ENCODE peak calls at places on chromosomes 3 and 15, in nine cellular contexts. P is HCT116, B is A549, N is PC-9, W is fibroblast of lung, O is AG04450, E is RWPE1, Y is psoas muscle, V is tibial artery. X is an unnamed sample.

GRCh38 chr15:27336676-27337075 is 365.7 kb downstream of the GABRG3 start:
- DNase-seq in O (no peak), B (peak), P (no peak), Y (no peak), V (no peak), W (peak), N (no peak), E (no peak), X (no peak)

GRCh38 chr3:110598847-110599490 is 472.6 kb upstream of the NECTIN3 start:
- DNase-seq in N (no peak), B (no peak), P (no peak), O (no peak), W (peak), E (no peak), Y (no peak), V (no peak), X (no peak)

GRCh38 chr3:44039006-44039405 is 202.7 kb upstream of the TOPAZ1 start:
- DNase-seq in Y (no peak), N (no peak), B (no peak), V (no peak), O (no peak), E (no peak), W (no peak), P (no peak), X (no peak)

GRCh38 chr3:78737988-78738387 is 1029.8 kb downstream of the ROBO1 start:
- DNase-seq in V (no peak), W (peak), N (no peak), B (no peak), E (no peak), Y (no peak), O (no peak), P (no peak), X (no peak)

GRCh38 chr3:117681619-117682018 is 972.0 kb downstream of the TUSC7 start:
- DNase-seq in E (peak), W (peak), Y (no peak), N (no peak), V (no peak), B (no peak), P (no peak), O (no peak), X (no peak)

GRCh38 chr3:141431411-141432378 is 55.1 kb upstream of the RASA2 start:
- DNase-seq in V (peak), W (no peak), N (no peak), B (no peak), O (no peak), E (no peak), P (no peak), Y (no peak), X (no peak)

GRCh38 chr3:142931222-142931621 is 32.3 kb downstream of the PAQR9 start:
- DNase-seq in B (peak), P (no peak), O (no peak), Y (no peak), V (no peak), W (no peak), E (no peak), N (no peak), X (no peak)

GRCh38 chr15:91572110-91572509 is 281.4 kb upstream of the SLCO3A1 start:
- DNase-seq in P (no peak), E (no peak), V (no peak), N (peak), Y (no peak), W (peak), O (no peak), B (peak), X (no peak)

GRCh38 chr3:162278834-162279233 is 782.2 kb downstream of the OTOL1 start:
- DNase-seq in O (no peak), W (no peak), E (no peak), Y (no peak), P (no peak), V (no peak), B (no peak), N (no peak), X (no peak)

GRCh38 chr3:62184559-62184958 is 188.8 kb downstream of the FEZF2 start:
- DNase-seq in N (no peak), B (no peak), Y (peak), V (no peak), E (no peak), W (no peak), O (no peak), P (no peak), X (no peak)

GRCh38 chr3:100603449-100603848 is 6.0 kb upstream of the ADGRG7 start:
- DNase-seq in N (peak), B (peak), P (peak), V (no peak), E (peak), W (peak), Y (no peak), O (no peak), X (no peak)

GRCh38 chr3:242986-243706 is 46.6 kb downstream of the CHL1 start:
- DNase-seq in B (no peak), N (no peak), O (peak), Y (no peak), W (peak), E (no peak), V (no peak), P (no peak), X (no peak)

GRCh38 chr15:83292317-83292716 is 7.9 kb upstream of the BNC1 start:
- DNase-seq in Y (no peak), P (no peak), V (no peak), B (no peak), W (peak), O (no peak), N (no peak), E (no peak), X (no peak)

GRCh38 chr3:79467721-79468120 is 300.1 kb downstream of the ROBO1 start:
- DNase-seq in P (no peak), B (no peak), V (no peak), Y (no peak), N (peak), W (peak), E (peak), O (no peak), X (no peak)

GRCh38 chr15:62846131-62846804 is 196.3 kb upstream of the TPM1 start:
- DNase-seq in Y (no peak), E (no peak), O (no peak), V (no peak), W (no peak), B (no peak), P (no peak), N (no peak), X (no peak)

GRCh38 chr3:145307272-145307671 is 853.7 kb downstream of the PLOD2 start:
- DNase-seq in N (no peak), Y (no peak), E (no peak), O (no peak), V (no peak), B (no peak), P (no peak), W (no peak), X (no peak)

GRCh38 chr3:145807990-145808389 is 353.0 kb downstream of the PLOD2 start:
- DNase-seq in Y (no peak), V (no peak), E (no peak), N (peak), P (no peak), O (no peak), W (peak), B (peak), X (no peak)

GRCh38 chr15:41494190-41494921 is 682 bp downstream of the ITPKA start:
- DNase-seq in V (no peak), N (peak), W (no peak), E (peak), Y (no peak), O (no peak), P (no peak), B (peak), X (no peak)

GRCh38 chr15:50438251-50438650 is 14.0 kb downstream of the USP8 start:
- DNase-seq in O (no peak), P (no peak), W (no peak), Y (no peak), N (no peak), V (no peak), E (no peak), B (no peak), X (no peak)

GRCh38 chr3:185423178-185423577 is 60.2 kb downstream of the MAP3K13 start:
- DNase-seq in V (no peak), B (peak), E (peak), O (no peak), P (no peak), W (peak), N (peak), Y (no peak), X (no peak)

GRCh38 chr3:150385296-150386242 is 22.5 kb upstream of the TSC22D2 start:
- DNase-seq in Y (no peak), N (no peak), O (no peak), P (no peak), E (no peak), W (no peak), B (no peak), V (no peak), X (no peak)

GRCh38 chr15:70741107-70741511 is 22.2 kb downstream of the UACA start:
- DNase-seq in B (peak), Y (peak), V (peak), O (peak), N (peak), W (peak), E (peak), P (peak), X (no peak)

GRCh38 chr3:111903067-111903511 is 44.0 kb downstream of the PHLDB2 start:
- DNase-seq in N (peak), P (peak), Y (no peak), O (peak), E (peak), W (peak), B (peak), V (no peak), X (no peak)

GRCh38 chr3:32814371-32814770 is 3.4 kb upstream of the TRIM71 start:
- DNase-seq in E (no peak), W (no peak), B (no peak), Y (no peak), V (no peak), N (no peak), O (no peak), P (no peak), X (no peak)

GRCh38 chr15:72368895-72369294 is 6.9 kb downstream of the HEXA start:
- DNase-seq in O (no peak), W (no peak), B (no peak), E (no peak), P (no peak), Y (no peak), V (peak), N (no peak), X (no peak)

GRCh38 chr3:2635511-2635910 is 474.7 kb downstream of the IL5RA start:
- DNase-seq in O (no peak), N (no peak), W (no peak), B (no peak), E (no peak), Y (no peak), V (no peak), P (no peak), X (no peak)

GRCh38 chr15:64251121-64251520 is 88.3 kb upstream of the PPIB start:
- DNase-seq in E (no peak), Y (no peak), W (peak), O (peak), N (no peak), V (no peak), B (no peak), P (no peak), X (no peak)

GRCh38 chr15:82933576-82933975 is 18.9 kb downstream of the HOMER2 start:
- DNase-seq in O (no peak), Y (no peak), N (no peak), E (no peak), B (no peak), W (peak), V (no peak), P (no peak), X (no peak)

GRCh38 chr3:133570139-133570936 is 3.1 kb upstream of the CDV3 start:
- DNase-seq in B (peak), W (peak), P (peak), O (no peak), E (peak), V (no peak), N (peak), Y (no peak), X (no peak)

GRCh38 chr3:141255864-141256263 is 24.2 kb downstream of the PXYLP1 start:
- DNase-seq in E (no peak), W (no peak), Y (no peak), V (peak), N (no peak), B (peak), O (no peak), P (no peak), X (no peak)

GRCh38 chr3:119350114-119350513 is 55.9 kb downstream of the ARHGAP31 start:
- DNase-seq in P (no peak), N (no peak), W (peak), B (no peak), O (no peak), V (no peak), Y (no peak), E (no peak), X (no peak)

GRCh38 chr3:45776611-45777010 is 19.7 kb downstream of the SLC6A20 start:
- DNase-seq in B (no peak), Y (no peak), V (no peak), P (no peak), E (no peak), O (no peak), N (no peak), W (no peak), X (no peak)

GRCh38 chr3:53829605-53830004 is 16.6 kb downstream of the CHDH start:
- DNase-seq in E (no peak), N (no peak), W (no peak), V (peak), Y (no peak), O (no peak), P (no peak), B (no peak), X (no peak)

GRCh38 chr15:65902373-65902772 is 33.1 kb downstream of the RAB11A start:
- DNase-seq in N (peak), Y (peak), W (no peak), P (peak), B (peak), E (peak), V (no peak), O (no peak), X (no peak)

DNA sequence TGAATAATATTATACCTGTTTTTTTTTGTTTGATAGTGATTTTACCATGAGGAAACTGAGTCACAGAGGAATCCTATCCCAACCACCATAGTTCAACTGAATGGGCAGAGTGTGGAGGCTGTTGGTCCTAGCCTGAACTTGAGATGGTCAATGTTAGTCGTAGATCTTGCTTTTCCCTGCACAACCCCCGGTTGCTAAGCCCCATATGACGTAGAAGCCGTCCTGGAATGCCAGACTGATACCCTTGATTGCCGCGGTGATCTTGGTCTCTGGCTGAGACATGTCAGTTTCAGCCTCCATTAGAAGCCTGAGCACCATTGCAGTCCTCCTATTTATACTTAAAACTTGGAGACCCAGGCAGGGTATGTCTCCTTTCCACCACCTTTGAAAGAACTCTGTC is 53.3 kb downstream of the RPLP1 start:
- DNase-seq in P (no peak), B (no peak), W (no peak), E (no peak), N (no peak), O (no peak), Y (no peak), V (no peak), X (no peak)
- H3K27ac ChIP-seq in P (no peak), B (no peak), W (no peak), E (no peak), N (no peak), O (no peak), Y (no peak), V (no peak), X (no peak)

DNA sequence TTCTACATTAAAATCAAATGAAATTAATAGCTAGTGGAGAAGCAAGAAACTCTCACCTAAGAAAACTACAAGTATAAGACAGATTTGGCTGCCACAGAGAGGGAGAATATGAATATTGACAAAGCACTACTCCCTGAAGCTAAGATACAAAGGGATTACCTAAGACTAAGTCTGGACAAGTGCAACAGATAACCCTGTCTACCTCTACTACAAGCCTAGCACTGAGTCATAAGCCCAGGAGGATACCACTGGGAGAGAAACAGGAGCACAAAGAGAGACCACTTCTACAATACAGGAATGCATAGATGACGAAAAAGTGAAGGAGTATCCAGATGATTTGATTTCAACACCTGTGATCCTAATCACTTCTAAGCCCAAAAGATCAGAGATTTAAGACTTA is 10.4 kb downstream of the ATP13A4 start:
- DNase-seq in Y (no peak), N (no peak), O (no peak), V (no peak), E (no peak), B (no peak), W (no peak), P (no peak), X (no peak)
- H3K27ac ChIP-seq in Y (no peak), N (no peak), O (no peak), V (no peak), E (no peak), B (no peak), W (no peak), P (no peak), X (no peak)

DNA sequence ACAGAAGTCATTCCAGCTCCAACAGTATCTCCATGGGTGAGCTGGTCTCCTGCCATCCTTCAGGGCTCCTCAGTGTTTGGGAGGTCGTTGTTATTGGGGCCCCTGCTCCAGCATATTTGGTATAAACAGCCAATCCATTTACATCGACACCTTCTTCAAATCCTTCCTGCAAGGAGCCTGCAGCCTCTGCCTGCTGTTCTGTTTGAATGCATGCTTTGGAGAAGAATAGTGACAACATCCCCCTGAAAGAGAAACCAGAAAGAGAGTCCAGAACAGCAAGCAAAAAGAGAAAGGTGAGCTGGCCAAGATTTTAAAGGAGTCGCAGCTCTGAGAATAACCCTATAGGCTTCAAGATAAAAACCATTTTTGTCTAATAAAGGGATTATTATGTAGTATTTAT is 275.4 kb downstream of the SHOX2 start:
- DNase-seq in V (no peak), O (no peak), Y (no peak), B (no peak), P (no peak), N (no peak), E (no peak), W (no peak), X (no peak)
- H3K27ac ChIP-seq in V (no peak), O (no peak), Y (no peak), B (no peak), P (no peak), N (no peak), E (no peak), W (no peak), X (no peak)

GRCh38 chr3:59103552-59103951 is 53.7 kb upstream of the CFAP20DC start:
- DNase-seq in B (no peak), P (no peak), O (no peak), E (no peak), N (no peak), Y (no peak), V (no peak), W (no peak), X (no peak)

GRCh38 chr3:59106085-59106629 is 56.3 kb upstream of the CFAP20DC start:
- DNase-seq in B (peak), W (no peak), O (no peak), E (no peak), V (no peak), Y (no peak), N (no peak), P (no peak), X (no peak)

DNA sequence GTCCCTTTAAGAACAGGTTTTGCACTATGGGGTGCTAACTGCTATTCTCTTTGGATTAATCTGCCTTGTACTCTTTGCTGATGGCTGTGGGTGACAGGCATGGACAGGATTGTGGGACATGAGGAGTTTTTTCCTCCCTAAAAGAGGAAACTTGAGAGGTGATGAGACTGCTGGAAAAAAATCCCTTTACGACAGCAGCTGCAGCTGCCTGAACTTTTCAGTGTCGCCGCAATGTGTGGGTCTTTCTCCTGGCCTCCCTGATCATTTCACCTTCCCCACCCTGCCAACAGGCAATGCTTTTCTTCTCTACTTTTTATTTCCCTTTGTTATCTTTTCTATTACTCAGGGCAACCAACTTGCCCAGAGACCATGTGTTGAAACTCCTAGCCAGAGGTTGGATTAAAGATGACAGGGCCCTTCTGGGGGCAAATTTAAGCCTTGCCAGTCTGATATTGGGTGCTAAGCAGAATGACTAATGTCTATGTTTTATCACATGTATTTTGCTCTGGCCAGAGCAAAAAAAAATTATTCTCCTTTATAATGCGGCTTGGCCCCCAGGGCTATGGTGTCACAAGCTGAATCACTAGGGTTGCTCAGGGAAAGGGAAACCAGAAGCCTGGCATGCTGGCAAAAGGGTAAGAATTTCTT is 51.4 kb upstream of the CFAP20DC start:
- DNase-seq in O (no peak), P (no peak), N (peak), V (no peak), B (no peak), W (peak), Y (no peak), E (peak), X (no peak)
- H3K27ac ChIP-seq in O (no peak), P (no peak), N (peak), V (no peak), B (no peak), W (no peak), Y (no peak), E (peak), X (no peak)

GRCh38 chr15:38652998-38653397 is 88.4 kb upstream of the RASGRP1 start:
- DNase-seq in P (no peak), O (no peak), E (no peak), V (no peak), W (no peak), B (no peak), N (no peak), Y (no peak), X (no peak)

GRCh38 chr15:38650936-38651327 is 86.3 kb upstream of the RASGRP1 start:
- DNase-seq in N (no peak), W (no peak), V (no peak), B (no peak), E (no peak), Y (no peak), P (no peak), O (no peak), X (no peak)

GRCh38 chr15:38651328-38652038 is 86.9 kb upstream of the RASGRP1 start:
- DNase-seq in O (no peak), B (no peak), Y (no peak), W (no peak), P (no peak), E (peak), V (no peak), N (no peak), X (no peak)

GRCh38 chr15:38650384-38650783 is 85.8 kb upstream of the RASGRP1 start:
- DNase-seq in O (no peak), B (no peak), W (no peak), Y (no peak), E (no peak), V (no peak), N (no peak), P (no peak), X (no peak)

GRCh38 chr15:38652183-38652794 is 87.7 kb upstream of the RASGRP1 start:
- DNase-seq in V (no peak), E (no peak), W (no peak), B (no peak), P (no peak), Y (no peak), N (no peak), O (no peak), X (no peak)
- H3K27ac ChIP-seq in V (no peak), E (no peak), W (no peak), B (no peak), P (no peak), Y (no peak), N (no peak), O (no peak), X (no peak)

X was measured in substantia nigra.